ENCODE peak calls at places on chromosomes 1 and 21, in ten cellular contexts. One of them, this sample, is unnamed.

GRCh38 chr1:8314346-8315280 is 3.3 kb upstream of the SLC45A1 start:
- DNase-seq in stimulated activated CD4-positive, alpha-beta T cell treated with anti-CD3 and anti-CD28 coated beads, Interleukin-1b, Interleukin-23, amount 100 ng/mL, for 48 hours: peak
- DNase-seq in heart right ventricle: peak
- DNase-seq in KBM-7: peak
- DNase-seq in endothelial cell: peak
- DNase-seq in cardiac septum: no peak
- DNase-seq in SHP77 treated with DMSO at 0.1 percent for 48 hours: peak
- DNase-seq in GM20000: peak
- DNase-seq in right lobe of liver: peak
- DNase-seq in body of pancreas: peak
- DNase-seq in this sample: peak

GRCh38 chr1:223189903-223190724 is 47.1 kb upstream of the TLR5 start:
- DNase-seq in GM20000: peak
- DNase-seq in SHP77 treated with DMSO at 0.1 percent for 48 hours: no peak
- DNase-seq in right lobe of liver: no peak
- DNase-seq in body of pancreas: no peak
- DNase-seq in endothelial cell: no peak
- DNase-seq in heart right ventricle: no peak
- DNase-seq in cardiac septum: no peak
- DNase-seq in KBM-7: no peak
- DNase-seq in stimulated activated CD4-positive, alpha-beta T cell treated with anti-CD3 and anti-CD28 coated beads, Interleukin-1b, Interleukin-23, amount 100 ng/mL, for 48 hours: peak
- DNase-seq in this sample: peak

GRCh38 chr1:86104606-86105532 is 51.7 kb downstream of the COL24A1 start:
- DNase-seq in stimulated activated CD4-positive, alpha-beta T cell treated with anti-CD3 and anti-CD28 coated beads, Interleukin-1b, Interleukin-23, amount 100 ng/mL, for 48 hours: no peak
- DNase-seq in cardiac septum: no peak
- DNase-seq in body of pancreas: no peak
- DNase-seq in right lobe of liver: no peak
- DNase-seq in KBM-7: no peak
- DNase-seq in heart right ventricle: no peak
- DNase-seq in endothelial cell: no peak
- DNase-seq in GM20000: no peak
- DNase-seq in SHP77 treated with DMSO at 0.1 percent for 48 hours: no peak
- DNase-seq in this sample: no peak

GRCh38 chr21:45482899-45483821 is 59.1 kb downstream of the SLC19A1 start:
- DNase-seq in right lobe of liver: no peak
- DNase-seq in body of pancreas: no peak
- DNase-seq in GM20000: no peak
- DNase-seq in stimulated activated CD4-positive, alpha-beta T cell treated with anti-CD3 and anti-CD28 coated beads, Interleukin-1b, Interleukin-23, amount 100 ng/mL, for 48 hours: peak
- DNase-seq in KBM-7: peak
- DNase-seq in endothelial cell: no peak
- DNase-seq in cardiac septum: no peak
- DNase-seq in heart right ventricle: peak
- DNase-seq in SHP77 treated with DMSO at 0.1 percent for 48 hours: no peak
- DNase-seq in this sample: no peak

GRCh38 chr1:202397256-202397655 is 48.8 kb downstream of the PPP1R12B start:
- DNase-seq in stimulated activated CD4-positive, alpha-beta T cell treated with anti-CD3 and anti-CD28 coated beads, Interleukin-1b, Interleukin-23, amount 100 ng/mL, for 48 hours: no peak
- DNase-seq in cardiac septum: no peak
- DNase-seq in body of pancreas: no peak
- DNase-seq in heart right ventricle: no peak
- DNase-seq in right lobe of liver: no peak
- DNase-seq in KBM-7: no peak
- DNase-seq in GM20000: no peak
- DNase-seq in SHP77 treated with DMSO at 0.1 percent for 48 hours: no peak
- DNase-seq in endothelial cell: no peak
- DNase-seq in this sample: no peak

GRCh38 chr1:15616704-15617172 is 520 bp upstream of the DDI2 start:
- DNase-seq in stimulated activated CD4-positive, alpha-beta T cell treated with anti-CD3 and anti-CD28 coated beads, Interleukin-1b, Interleukin-23, amount 100 ng/mL, for 48 hours: no peak
- DNase-seq in KBM-7: no peak
- DNase-seq in heart right ventricle: no peak
- DNase-seq in endothelial cell: peak
- DNase-seq in body of pancreas: no peak
- DNase-seq in GM20000: no peak
- DNase-seq in cardiac septum: no peak
- DNase-seq in SHP77 treated with DMSO at 0.1 percent for 48 hours: no peak
- DNase-seq in right lobe of liver: no peak
- DNase-seq in this sample: no peak

GRCh38 chr1:7948950-7949349 is 8.3 kb upstream of the TNFRSF9 start:
- DNase-seq in heart right ventricle: no peak
- DNase-seq in right lobe of liver: no peak
- DNase-seq in body of pancreas: no peak
- DNase-seq in cardiac septum: no peak
- DNase-seq in SHP77 treated with DMSO at 0.1 percent for 48 hours: no peak
- DNase-seq in KBM-7: no peak
- DNase-seq in GM20000: no peak
- DNase-seq in stimulated activated CD4-positive, alpha-beta T cell treated with anti-CD3 and anti-CD28 coated beads, Interleukin-1b, Interleukin-23, amount 100 ng/mL, for 48 hours: peak
- DNase-seq in endothelial cell: no peak
- DNase-seq in this sample: peak

GRCh38 chr1:154663656-154664055 is 55.7 kb upstream of the ADAR start:
- DNase-seq in stimulated activated CD4-positive, alpha-beta T cell treated with anti-CD3 and anti-CD28 coated beads, Interleukin-1b, Interleukin-23, amount 100 ng/mL, for 48 hours: no peak
- DNase-seq in KBM-7: no peak
- DNase-seq in GM20000: no peak
- DNase-seq in endothelial cell: no peak
- DNase-seq in right lobe of liver: no peak
- DNase-seq in SHP77 treated with DMSO at 0.1 percent for 48 hours: no peak
- DNase-seq in body of pancreas: no peak
- DNase-seq in heart right ventricle: no peak
- DNase-seq in cardiac septum: no peak
- DNase-seq in this sample: no peak

GRCh38 chr1:230204852-230205251 is 137.8 kb downstream of the GALNT2 start:
- DNase-seq in cardiac septum: no peak
- DNase-seq in GM20000: no peak
- DNase-seq in stimulated activated CD4-positive, alpha-beta T cell treated with anti-CD3 and anti-CD28 coated beads, Interleukin-1b, Interleukin-23, amount 100 ng/mL, for 48 hours: no peak
- DNase-seq in KBM-7: no peak
- DNase-seq in body of pancreas: peak
- DNase-seq in SHP77 treated with DMSO at 0.1 percent for 48 hours: no peak
- DNase-seq in heart right ventricle: no peak
- DNase-seq in endothelial cell: no peak
- DNase-seq in right lobe of liver: no peak
- DNase-seq in this sample: peak

GRCh38 chr21:45146801-45147200 is 72.4 kb downstream of the ADARB1 start:
- DNase-seq in endothelial cell: no peak
- DNase-seq in cardiac septum: no peak
- DNase-seq in GM20000: no peak
- DNase-seq in stimulated activated CD4-positive, alpha-beta T cell treated with anti-CD3 and anti-CD28 coated beads, Interleukin-1b, Interleukin-23, amount 100 ng/mL, for 48 hours: no peak
- DNase-seq in KBM-7: no peak
- DNase-seq in right lobe of liver: peak
- DNase-seq in body of pancreas: no peak
- DNase-seq in heart right ventricle: no peak
- DNase-seq in SHP77 treated with DMSO at 0.1 percent for 48 hours: no peak
- DNase-seq in this sample: no peak

GRCh38 chr21:42590431-42591131 is 62.8 kb upstream of the PDE9A start:
- DNase-seq in body of pancreas: no peak
- DNase-seq in right lobe of liver: no peak
- DNase-seq in SHP77 treated with DMSO at 0.1 percent for 48 hours: no peak
- DNase-seq in heart right ventricle: no peak
- DNase-seq in stimulated activated CD4-positive, alpha-beta T cell treated with anti-CD3 and anti-CD28 coated beads, Interleukin-1b, Interleukin-23, amount 100 ng/mL, for 48 hours: no peak
- DNase-seq in GM20000: peak
- DNase-seq in cardiac septum: no peak
- DNase-seq in KBM-7: peak
- DNase-seq in endothelial cell: no peak
- DNase-seq in this sample: no peak

GRCh38 chr1:236608930-236609726 is 4.8 kb upstream of the HEATR1 start:
- DNase-seq in endothelial cell: peak
- DNase-seq in stimulated activated CD4-positive, alpha-beta T cell treated with anti-CD3 and anti-CD28 coated beads, Interleukin-1b, Interleukin-23, amount 100 ng/mL, for 48 hours: no peak
- DNase-seq in cardiac septum: no peak
- DNase-seq in body of pancreas: peak
- DNase-seq in SHP77 treated with DMSO at 0.1 percent for 48 hours: peak
- DNase-seq in heart right ventricle: peak
- DNase-seq in right lobe of liver: peak
- DNase-seq in GM20000: no peak
- DNase-seq in KBM-7: peak
- DNase-seq in this sample: peak

GRCh38 chr1:224080082-224080774 is 33.7 kb upstream of the FBXO28 start:
- DNase-seq in heart right ventricle: no peak
- DNase-seq in GM20000: no peak
- DNase-seq in cardiac septum: no peak
- DNase-seq in stimulated activated CD4-positive, alpha-beta T cell treated with anti-CD3 and anti-CD28 coated beads, Interleukin-1b, Interleukin-23, amount 100 ng/mL, for 48 hours: no peak
- DNase-seq in endothelial cell: no peak
- DNase-seq in right lobe of liver: no peak
- DNase-seq in body of pancreas: no peak
- DNase-seq in KBM-7: no peak
- DNase-seq in SHP77 treated with DMSO at 0.1 percent for 48 hours: no peak
- DNase-seq in this sample: peak

GRCh38 chr1:204975021-204975420 is 68.0 kb upstream of the CNTN2 start:
- DNase-seq in body of pancreas: no peak
- DNase-seq in KBM-7: no peak
- DNase-seq in stimulated activated CD4-positive, alpha-beta T cell treated with anti-CD3 and anti-CD28 coated beads, Interleukin-1b, Interleukin-23, amount 100 ng/mL, for 48 hours: no peak
- DNase-seq in SHP77 treated with DMSO at 0.1 percent for 48 hours: no peak
- DNase-seq in cardiac septum: no peak
- DNase-seq in endothelial cell: no peak
- DNase-seq in right lobe of liver: no peak
- DNase-seq in GM20000: no peak
- DNase-seq in heart right ventricle: no peak
- DNase-seq in this sample: no peak

This sample was measured in adipocyte.